ENCODE peak calls at places on chromosome 1, in seven cellular contexts. N is thyroid gland, U is tibial nerve, K is H1, Q is IMR-90, O is heart left ventricle, G is sigmoid colon. J is an unnamed sample.
A peak's percentile ranks its signal among the peaks of the same experiment; 100 is the strongest.

GRCh38 chr1:41739061-41739955 is 179.4 kb downstream of the HIVEP3 start:
- DNase-seq in U (peak; percentile 62), Q (peak; percentile 87), K (no peak), G (peak; percentile 84), N (peak; percentile 48), O (peak; percentile 80), J (peak; percentile 39)

GRCh38 chr1:108644984-108645383 is 15.9 kb downstream of the HENMT1 start:
- DNase-seq in K (no peak), O (no peak), U (no peak), Q (no peak), G (no peak), N (peak; percentile 40), J (no peak)

GRCh38 chr1:24983006-24983680 is 53.1 kb upstream of the RUNX3 start:
- DNase-seq in K (no peak), N (no peak), O (no peak), Q (no peak), U (no peak), G (no peak), J (no peak)

GRCh38 chr1:62720946-62721554 is 32.9 kb upstream of the DOCK7 start:
- DNase-seq in N (no peak), O (no peak), K (no peak), U (no peak), G (no peak), Q (peak; percentile 27), J (no peak)

GRCh38 chr1:204946640-204947039 is 76.0 kb downstream of the NFASC start:
- DNase-seq in G (no peak), Q (no peak), U (no peak), N (no peak), O (no peak), K (no peak), J (no peak)

GRCh38 chr1:48761411-48761810 is 15.3 kb downstream of the BEND5 start:
- DNase-seq in O (no peak), K (no peak), G (no peak), N (no peak), U (no peak), Q (peak; percentile 39), J (no peak)

GRCh38 chr1:219526074-219526473 is 86.8 kb downstream of the ZC3H11B start:
- DNase-seq in U (no peak), K (no peak), Q (no peak), G (no peak), O (no peak), N (no peak), J (no peak)

GRCh38 chr1:3033795-3034100 is 12.5 kb downstream of the ACTRT2 start:
- DNase-seq in N (no peak), O (no peak), Q (no peak), G (no peak), U (no peak), K (no peak), J (no peak)

GRCh38 chr1:247857069-247857985 is at the start of gene TRIM58:
- DNase-seq in N (peak; percentile 75), U (no peak), O (no peak), K (no peak), G (peak; percentile 73), Q (no peak), J (no peak)

GRCh38 chr1:159790237-159790917 is 9.6 kb downstream of the DUSP23 start:
- DNase-seq in U (no peak), N (peak; percentile 14), K (no peak), Q (peak; percentile 10), O (no peak), G (no peak), J (no peak)

GRCh38 chr1:217721692-217722091 is 90.5 kb downstream of the SPATA17 start:
- DNase-seq in K (no peak), O (no peak), G (no peak), U (no peak), N (no peak), Q (no peak), J (no peak)

GRCh38 chr1:205632374-205633169 is 761 bp upstream of the ELK4 start:
- DNase-seq in O (no peak), K (no peak), Q (no peak), G (no peak), U (no peak), N (no peak), J (no peak)

GRCh38 chr1:66331641-66332523 is 202.1 kb upstream of the SGIP1 start:
- DNase-seq in U (peak; percentile 24), K (no peak), N (peak; percentile 75), G (peak; percentile 82), O (peak; percentile 86), Q (peak; percentile 85), J (peak; percentile 55)

GRCh38 chr1:53551428-53551995 is 92.3 kb downstream of the DMRTB1 start:
- DNase-seq in G (no peak), N (no peak), O (no peak), U (peak; percentile 2), Q (no peak), K (no peak), J (peak; percentile 1)

GRCh38 chr1:114558548-114558947 is 22.9 kb downstream of the BCAS2 start:
- DNase-seq in U (no peak), O (no peak), G (no peak), N (no peak), Q (no peak), K (no peak), J (no peak)

GRCh38 chr1:19643602-19644419 is at the start of gene NBL1:
- DNase-seq in Q (peak; percentile 54), K (no peak), U (peak; percentile 57), N (peak; percentile 63), G (peak; percentile 90), O (peak; percentile 74), J (peak; percentile 83)

GRCh38 chr1:94746635-94747525 is 73.3 kb upstream of the SLC44A3 start:
- DNase-seq in K (no peak), Q (no peak), U (peak; percentile 54), N (no peak), O (no peak), G (no peak), J (no peak)

GRCh38 chr1:100134872-100135271 is 1.9 kb downstream of the TRMT13 start:
- DNase-seq in N (no peak), O (no peak), G (no peak), K (no peak), Q (peak; percentile 1), U (no peak), J (no peak)

GRCh38 chr1:201229771-201230635 is 39.4 kb downstream of the IGFN1 start:
- DNase-seq in Q (peak; percentile 71), N (no peak), G (no peak), U (no peak), K (no peak), O (no peak), J (no peak)

GRCh38 chr1:179925302-179925701 is 29.3 kb upstream of the CEP350 start:
- DNase-seq in Q (no peak), U (no peak), O (no peak), G (no peak), N (no peak), K (no peak), J (no peak)

GRCh38 chr1:94926365-94926914 is 470 bp downstream of the CNN3 start:
- DNase-seq in Q (peak; percentile 53), G (peak; percentile 85), N (peak; percentile 61), U (peak; percentile 25), O (peak; percentile 66), K (no peak), J (peak; percentile 74)

GRCh38 chr1:83086346-83086745 is 912.6 kb downstream of the TTLL7 start:
- DNase-seq in O (no peak), G (no peak), Q (no peak), N (peak; percentile 21), U (no peak), K (no peak), J (no peak)

GRCh38 chr1:231160851-231161710 is 777 bp upstream of the TRIM67 start:
- DNase-seq in N (no peak), O (no peak), K (no peak), Q (no peak), U (no peak), G (no peak), J (no peak)

GRCh38 chr1:217563179-217563578 is 67.7 kb downstream of the GPATCH2 start:
- DNase-seq in K (no peak), N (no peak), U (no peak), O (no peak), Q (no peak), G (no peak), J (no peak)

GRCh38 chr1:78839704-78840277 is 166.7 kb downstream of the ADGRL4 start:
- DNase-seq in N (peak; percentile 7), Q (peak; percentile 51), U (no peak), O (no peak), G (no peak), K (no peak), J (no peak)

GRCh38 chr1:107175102-107175501 is 34.3 kb downstream of the NTNG1 start:
- DNase-seq in G (no peak), K (no peak), N (no peak), O (no peak), Q (no peak), U (no peak), J (no peak)
- TF ChIP-seq POLR2A in G (no peak), K (no peak), N (no peak), O (no peak), Q (no peak), U (no peak), J (no peak)

DNA sequence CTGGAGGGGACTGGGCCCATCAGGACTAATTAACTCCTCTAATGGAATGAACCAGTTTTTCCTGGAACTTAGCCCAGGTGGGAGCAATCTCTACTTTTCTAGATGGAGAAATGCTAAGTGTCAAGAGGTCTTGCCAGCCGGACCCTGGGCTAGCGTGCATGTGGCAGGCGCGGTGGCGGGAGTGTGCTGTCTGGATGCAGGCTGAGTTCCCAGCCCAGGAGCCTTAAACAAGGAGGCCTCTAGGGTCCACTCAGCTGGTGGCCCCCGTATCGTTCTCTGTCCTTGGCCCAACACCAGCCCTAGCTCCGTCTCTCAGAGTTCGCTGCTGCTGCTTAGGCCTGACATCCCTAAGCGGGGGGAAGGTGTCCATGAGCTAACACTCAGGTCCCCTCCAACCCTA is 3.9 kb upstream of the KCNC4 start:
- DNase-seq in G (no peak), K (no peak), Q (no peak), O (no peak), U (no peak), N (no peak), J (no peak)
- H3K27me3 ChIP-seq in G (no peaks in the 10 kb centered on the region), K (no peaks in the 10 kb centered on the region), Q (peaks cover 15% of the 10 kb centered on the region), O (peaks cover 6% of the 10 kb centered on the region), U (no peaks in the 10 kb centered on the region), N (no peaks in the 10 kb centered on the region), J (no peaks in the 10 kb centered on the region)

GRCh38 chr1:229436178-229436577 is 2.3 kb upstream of the ACTA1 start:
- DNase-seq in N (no peak), K (no peak), G (no peak), O (no peak), U (no peak), Q (no peak), J (no peak)
- TF ChIP-seq POLR2A in N (no peak), K (no peak), G (no peak), O (no peak), U (no peak), Q (no peak), J (no peak)

DNA sequence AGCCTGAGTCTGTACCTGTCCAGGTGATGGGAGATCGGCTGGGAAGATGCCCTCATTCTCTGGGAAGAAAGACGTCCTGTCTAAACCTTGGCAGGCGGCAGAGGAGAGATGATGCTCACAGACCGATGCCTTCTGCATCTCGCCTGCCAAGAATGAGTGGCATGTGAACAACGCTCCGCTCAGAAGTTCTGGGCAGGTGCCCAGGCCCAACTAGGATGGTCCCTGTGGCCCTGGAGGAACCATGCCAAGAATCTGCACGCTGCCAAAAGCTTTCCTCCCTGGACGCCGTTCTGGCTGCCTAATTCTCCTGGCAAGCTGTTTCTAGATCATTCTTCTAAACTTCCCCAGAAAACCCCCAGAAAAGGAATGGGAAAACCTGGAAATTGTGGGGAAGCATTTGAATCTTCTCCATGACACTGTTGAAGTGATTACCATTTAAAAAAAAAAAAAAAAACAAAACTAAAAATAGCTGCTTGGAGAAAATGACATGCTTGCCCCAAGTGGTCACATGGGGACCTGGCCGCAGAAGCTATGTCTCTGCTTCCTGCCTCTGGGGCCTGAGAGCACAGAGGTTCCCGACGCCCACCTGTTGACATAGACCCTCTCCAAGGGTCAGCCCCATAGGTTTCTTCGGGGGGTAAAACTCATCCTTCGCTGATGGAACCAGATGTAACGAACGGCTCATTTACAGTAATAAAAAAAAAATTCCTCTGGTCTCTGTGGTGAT is 441.0 kb downstream of the PRDM2 start:
- DNase-seq in U (peak; percentile 18), N (peak; percentile 98), O (peak; percentile 59), K (no peak), Q (no peak), G (no peak), J (no peak)
- H3K27me3 ChIP-seq in U (no peaks in the 10 kb centered on the region), N (no peaks in the 10 kb centered on the region), O (no peaks in the 10 kb centered on the region), K (no peaks in the 10 kb centered on the region), Q (no peaks in the 10 kb centered on the region), G (no peaks in the 10 kb centered on the region), J (no peaks in the 10 kb centered on the region)